ENCODE peak calls at places on chromosomes 13 and 19, in six cellular contexts. X, T, J, K, Q and C are unnamed samples. For H3K36me3 and H3K4me1, the result is how much of the 10 kb centered on the place peaks cover.

GRCh38 chr13:24052547-24052981 is 108.0 kb upstream of the SPATA13 start:
- DNase-seq in X (no peak), T (no peak), J (no peak), K (no peak), Q (peak), C (no peak)

GRCh38 chr13:79678100-79678499 is 197.1 kb downstream of the NDFIP2 start:
- DNase-seq in X (no peak), T (no peak), J (no peak), K (no peak), Q (peak), C (no peak)

GRCh38 chr19:399370-399769 is 9.6 kb downstream of the C2CD4C start:
- DNase-seq in X (peak), T (no peak), J (no peak), K (no peak), Q (no peak), C (no peak)

GRCh38 chr19:39413903-39414608 is 1.6 kb downstream of the PLEKHG2 start:
- DNase-seq in X (no peak), T (no peak), J (no peak), K (peak), Q (peak), C (peak)

GRCh38 chr19:5775668-5776309 is 8.8 kb downstream of the PRR22 start:
- DNase-seq in X (no peak), T (no peak), J (no peak), K (no peak), Q (peak), C (no peak)

GRCh38 chr19:1507192-1507660 is 5.6 kb downstream of the ADAMTSL5 start:
- DNase-seq in X (no peak), T (no peak), J (no peak), K (no peak), Q (no peak), C (no peak)

GRCh38 chr13:99124695-99125334 is 75.8 kb upstream of the UBAC2 start:
- DNase-seq in X (no peak), T (no peak), J (no peak), K (no peak), Q (peak), C (no peak)

GRCh38 chr13:37657134-37657533 is 58.6 kb upstream of the POSTN start:
- DNase-seq in X (no peak), T (no peak), J (no peak), K (no peak), Q (peak), C (no peak)

GRCh38 chr19:2549701-2550191 is 73.8 kb downstream of the GADD45B start:
- DNase-seq in X (peak), T (peak), J (no peak), K (peak), Q (peak), C (peak)

GRCh38 chr13:36192166-36192565 is 22.2 kb downstream of the SOHLH2 start:
- DNase-seq in X (no peak), T (no peak), J (no peak), K (no peak), Q (no peak), C (no peak)

GRCh38 chr19:18905520-18906236 is 9.7 kb upstream of the CERS1 start:
- DNase-seq in X (no peak), T (no peak), J (no peak), K (peak), Q (no peak), C (no peak)

DNA sequence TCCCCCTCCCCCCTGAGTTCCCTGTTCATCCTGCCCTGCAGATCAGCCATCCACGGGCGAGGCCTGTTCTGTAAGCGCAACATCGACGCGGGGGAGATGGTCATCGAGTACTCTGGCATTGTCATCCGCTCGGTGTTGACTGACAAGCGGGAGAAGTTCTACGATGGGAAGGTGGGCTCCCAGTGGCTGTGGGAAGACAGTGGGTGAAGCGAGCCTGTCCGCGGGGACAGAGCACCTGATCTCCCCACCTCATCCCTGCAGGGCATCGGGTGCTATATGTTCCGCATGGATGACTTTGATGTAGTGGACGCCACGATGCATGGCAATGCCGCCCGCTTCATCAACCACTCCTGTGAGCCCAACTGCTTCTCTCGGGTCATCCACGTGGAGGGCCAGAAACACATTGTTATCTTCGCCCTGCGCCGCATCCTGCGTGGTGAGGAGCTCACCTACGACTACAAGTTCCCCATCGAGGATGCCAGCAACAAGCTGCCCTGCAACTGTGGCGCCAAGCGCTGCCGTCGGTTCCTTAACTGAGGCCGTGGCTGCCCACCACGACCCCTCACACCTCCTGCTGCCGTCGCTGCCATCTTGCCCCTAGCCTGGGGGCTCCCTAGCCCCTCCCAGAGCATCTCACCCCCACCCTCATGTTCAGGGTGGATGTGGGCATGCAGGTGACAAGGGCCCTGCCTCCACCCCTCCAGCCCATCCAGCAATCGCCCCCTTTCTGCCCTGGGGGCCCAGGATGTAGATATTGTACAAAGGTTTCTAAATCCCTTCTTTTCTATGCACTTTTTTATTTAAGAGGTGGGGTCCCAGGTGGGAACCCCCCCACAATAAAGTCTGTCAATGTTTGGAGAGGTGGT is 4.0 kb downstream of the IGFLR1 start:
- DNase-seq in X (no peak), T (no peak), J (no peak), K (no peak), Q (no peak), C (no peak)
- H3K36me3 ChIP-seq in X (under half), T (under half), J (under half), K (under half), Q (under half), C (under half)

GRCh38 chr13:112722433-112723250 is 32.8 kb downstream of the ATP11A start:
- DNase-seq in X (peak), T (peak), J (no peak), K (peak), Q (peak), C (no peak)

GRCh38 chr13:112724788-112725345 is 35.0 kb downstream of the ATP11A start:
- DNase-seq in X (no peak), T (no peak), J (no peak), K (peak), Q (no peak), C (no peak)

GRCh38 chr13:112725346-112726017 is 35.6 kb downstream of the ATP11A start:
- DNase-seq in X (no peak), T (peak), J (no peak), K (peak), Q (no peak), C (peak)

GRCh38 chr13:112721198-112722104 is 31.6 kb downstream of the ATP11A start:
- DNase-seq in X (no peak), T (peak), J (no peak), K (peak), Q (no peak), C (no peak)

DNA sequence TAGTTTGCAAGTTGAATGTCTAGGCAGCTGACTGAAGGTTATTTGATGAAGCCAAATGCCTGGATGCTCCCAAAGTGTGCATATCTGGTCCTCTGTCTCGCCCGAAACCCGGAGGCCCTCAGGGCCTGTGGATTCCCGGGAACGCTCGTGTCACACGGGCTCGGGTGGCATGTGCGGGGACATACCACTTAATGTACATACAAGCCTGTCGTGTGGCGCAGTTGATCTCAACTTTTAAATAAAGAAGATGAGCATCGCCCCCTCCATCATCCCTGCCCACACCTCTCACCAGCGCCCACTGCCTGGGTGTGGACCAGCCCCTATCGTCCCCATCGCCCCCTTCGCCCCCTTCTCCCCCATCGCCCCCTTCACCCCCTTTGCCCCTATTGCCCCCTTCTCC is 33.9 kb downstream of the ATP11A start:
- DNase-seq in X (no peak), T (peak), J (no peak), K (peak), Q (no peak), C (no peak)
- H3K4me1 ChIP-seq in X (under half), T (under half), J (under half), K (half or more), Q (under half), C (half or more)

GRCh38 chr13:20371825-20372224 is 139.7 kb upstream of the GJB6 start:
- DNase-seq in X (no peak), T (no peak), J (no peak), K (no peak), Q (no peak), C (no peak)
- H3K4me3 ChIP-seq in X (no peak), T (no peak), J (no peak), K (no peak), Q (no peak), C (no peak)

GRCh38 chr19:12075538-12076139 is 11.1 kb downstream of the ZNF844 start:
- DNase-seq in X (no peak), T (no peak), J (no peak), K (no peak), Q (peak), C (no peak)
- H3K36me3 ChIP-seq in X (under half), T (under half), J (under half), K (under half), Q (under half), C (half or more)

GRCh38 chr19:4745986-4746385 is 22.3 kb upstream of the DPP9 start:
- DNase-seq in X (no peak), T (no peak), J (no peak), K (no peak), Q (no peak), C (no peak)

GRCh38 chr19:4749870-4750269 is 26.2 kb upstream of the DPP9 start:
- DNase-seq in X (no peak), T (no peak), J (no peak), K (no peak), Q (no peak), C (no peak)

GRCh38 chr19:4744451-4745170 is 21.0 kb upstream of the DPP9 start:
- DNase-seq in X (peak), T (no peak), J (no peak), K (no peak), Q (peak), C (peak)

GRCh38 chr19:4748589-4748988 is 24.9 kb upstream of the DPP9 start:
- DNase-seq in X (no peak), T (no peak), J (no peak), K (no peak), Q (no peak), C (no peak)

GRCh38 chr19:4748185-4748584 is 24.5 kb upstream of the DPP9 start:
- DNase-seq in X (no peak), T (no peak), J (no peak), K (no peak), Q (no peak), C (no peak)
- H3K4me1 ChIP-seq in X (under half), T (under half), J (under half), K (under half), Q (under half), C (under half)